ENCODE peak calls at places on chromosomes 12 and 14, in eight cellular contexts. One of them, this sample, is unnamed.

GRCh38 chr12:68812553-68813241 is 4.7 kb downstream of the MDM2 start:
- DNase-seq in neural crest cell: no peak
- DNase-seq in GM04504: no peak
- DNase-seq in brain microvascular endothelial cell: no peak
- DNase-seq in activated CD4-positive, alpha-beta memory T cell treated with anti-CD3 and anti-CD28 coated beads, Interleukin-2, amount 10 ng/mL, durations not matched to agents 7 days and 5 days: no peak
- DNase-seq in mucosa of descending colon: no peak
- DNase-seq in islet precursor cell: no peak
- DNase-seq in kidney tubule cell: no peak
- DNase-seq in this sample: no peak

GRCh38 chr14:103188691-103189480 is 65.6 kb downstream of the TNFAIP2 start:
- DNase-seq in neural crest cell: peak; percentile 18
- DNase-seq in GM04504: no peak
- DNase-seq in brain microvascular endothelial cell: no peak
- DNase-seq in activated CD4-positive, alpha-beta memory T cell treated with anti-CD3 and anti-CD28 coated beads, Interleukin-2, amount 10 ng/mL, durations not matched to agents 7 days and 5 days: no peak
- DNase-seq in mucosa of descending colon: no peak
- DNase-seq in islet precursor cell: peak; percentile 59
- DNase-seq in kidney tubule cell: no peak
- DNase-seq in this sample: no peak

GRCh38 chr12:42172811-42173210 is 28.1 kb upstream of the GXYLT1 start:
- DNase-seq in neural crest cell: no peak
- DNase-seq in GM04504: no peak
- DNase-seq in brain microvascular endothelial cell: no peak
- DNase-seq in activated CD4-positive, alpha-beta memory T cell treated with anti-CD3 and anti-CD28 coated beads, Interleukin-2, amount 10 ng/mL, durations not matched to agents 7 days and 5 days: no peak
- DNase-seq in mucosa of descending colon: no peak
- DNase-seq in islet precursor cell: no peak
- DNase-seq in kidney tubule cell: no peak
- DNase-seq in this sample: no peak

GRCh38 chr14:39615352-39615751 is 183.1 kb upstream of the FBXO33 start:
- DNase-seq in neural crest cell: no peak
- DNase-seq in GM04504: no peak
- DNase-seq in brain microvascular endothelial cell: no peak
- DNase-seq in activated CD4-positive, alpha-beta memory T cell treated with anti-CD3 and anti-CD28 coated beads, Interleukin-2, amount 10 ng/mL, durations not matched to agents 7 days and 5 days: no peak
- DNase-seq in mucosa of descending colon: no peak
- DNase-seq in islet precursor cell: peak; percentile 84
- DNase-seq in kidney tubule cell: no peak
- DNase-seq in this sample: no peak

GRCh38 chr14:44620106-44621019 is 113.3 kb upstream of the FSCB start:
- DNase-seq in neural crest cell: no peak
- DNase-seq in GM04504: no peak
- DNase-seq in brain microvascular endothelial cell: no peak
- DNase-seq in activated CD4-positive, alpha-beta memory T cell treated with anti-CD3 and anti-CD28 coated beads, Interleukin-2, amount 10 ng/mL, durations not matched to agents 7 days and 5 days: no peak
- DNase-seq in mucosa of descending colon: no peak
- DNase-seq in islet precursor cell: no peak
- DNase-seq in kidney tubule cell: no peak
- DNase-seq in this sample: no peak

GRCh38 chr12:103751171-103751570 is 89.9 kb downstream of the NT5DC3 start:
- DNase-seq in neural crest cell: no peak
- DNase-seq in GM04504: no peak
- DNase-seq in brain microvascular endothelial cell: no peak
- DNase-seq in activated CD4-positive, alpha-beta memory T cell treated with anti-CD3 and anti-CD28 coated beads, Interleukin-2, amount 10 ng/mL, durations not matched to agents 7 days and 5 days: no peak
- DNase-seq in mucosa of descending colon: no peak
- DNase-seq in islet precursor cell: no peak
- DNase-seq in kidney tubule cell: no peak
- DNase-seq in this sample: no peak

GRCh38 chr14:21047378-21047781 is 5.2 kb downstream of the RNASE7 start:
- DNase-seq in neural crest cell: no peak
- DNase-seq in GM04504: peak; percentile 74
- DNase-seq in brain microvascular endothelial cell: no peak
- DNase-seq in activated CD4-positive, alpha-beta memory T cell treated with anti-CD3 and anti-CD28 coated beads, Interleukin-2, amount 10 ng/mL, durations not matched to agents 7 days and 5 days: no peak
- DNase-seq in mucosa of descending colon: no peak
- DNase-seq in islet precursor cell: peak; percentile 9
- DNase-seq in kidney tubule cell: no peak
- DNase-seq in this sample: no peak

GRCh38 chr12:43338848-43339526 is 213.0 kb downstream of the ADAMTS20 start:
- DNase-seq in neural crest cell: peak; percentile 2
- DNase-seq in GM04504: peak; percentile 18
- DNase-seq in brain microvascular endothelial cell: peak; percentile 62
- DNase-seq in activated CD4-positive, alpha-beta memory T cell treated with anti-CD3 and anti-CD28 coated beads, Interleukin-2, amount 10 ng/mL, durations not matched to agents 7 days and 5 days: no peak
- DNase-seq in mucosa of descending colon: no peak
- DNase-seq in islet precursor cell: peak; percentile 59
- DNase-seq in kidney tubule cell: peak; percentile 85
- DNase-seq in this sample: no peak

GRCh38 chr12:102702447-102703114 is 214.5 kb downstream of the PAH start:
- DNase-seq in neural crest cell: peak; percentile 34
- DNase-seq in GM04504: peak; percentile 50
- DNase-seq in brain microvascular endothelial cell: peak; percentile 66
- DNase-seq in activated CD4-positive, alpha-beta memory T cell treated with anti-CD3 and anti-CD28 coated beads, Interleukin-2, amount 10 ng/mL, durations not matched to agents 7 days and 5 days: peak; percentile 21
- DNase-seq in mucosa of descending colon: no peak
- DNase-seq in islet precursor cell: peak; percentile 75
- DNase-seq in kidney tubule cell: peak; percentile 61
- DNase-seq in this sample: peak; percentile 18

GRCh38 chr12:46124848-46125619 is 134.7 kb upstream of the SCAF11 start:
- DNase-seq in neural crest cell: peak; percentile 50
- DNase-seq in GM04504: peak; percentile 64
- DNase-seq in brain microvascular endothelial cell: peak; percentile 80
- DNase-seq in activated CD4-positive, alpha-beta memory T cell treated with anti-CD3 and anti-CD28 coated beads, Interleukin-2, amount 10 ng/mL, durations not matched to agents 7 days and 5 days: peak; percentile 59
- DNase-seq in mucosa of descending colon: no peak
- DNase-seq in islet precursor cell: peak; percentile 79
- DNase-seq in kidney tubule cell: peak; percentile 84
- DNase-seq in this sample: peak; percentile 58

GRCh38 chr12:119036878-119037493 is 55.6 kb downstream of the SRRM4 start:
- DNase-seq in neural crest cell: peak; percentile 66
- DNase-seq in GM04504: no peak
- DNase-seq in brain microvascular endothelial cell: peak; percentile 6
- DNase-seq in activated CD4-positive, alpha-beta memory T cell treated with anti-CD3 and anti-CD28 coated beads, Interleukin-2, amount 10 ng/mL, durations not matched to agents 7 days and 5 days: peak; percentile 17
- DNase-seq in mucosa of descending colon: no peak
- DNase-seq in islet precursor cell: peak; percentile 66
- DNase-seq in kidney tubule cell: peak; percentile 28
- DNase-seq in this sample: no peak

GRCh38 chr12:8662592-8662991 is at the start of gene MFAP5:
- DNase-seq in neural crest cell: no peak
- DNase-seq in GM04504: no peak
- DNase-seq in brain microvascular endothelial cell: no peak
- DNase-seq in activated CD4-positive, alpha-beta memory T cell treated with anti-CD3 and anti-CD28 coated beads, Interleukin-2, amount 10 ng/mL, durations not matched to agents 7 days and 5 days: no peak
- DNase-seq in mucosa of descending colon: no peak
- DNase-seq in islet precursor cell: peak; percentile 87
- DNase-seq in kidney tubule cell: peak; percentile 23
- DNase-seq in this sample: no peak

GRCh38 chr12:19245656-19246055 is 116.1 kb downstream of the PLEKHA5 start:
- DNase-seq in neural crest cell: no peak
- DNase-seq in GM04504: no peak
- DNase-seq in brain microvascular endothelial cell: no peak
- DNase-seq in activated CD4-positive, alpha-beta memory T cell treated with anti-CD3 and anti-CD28 coated beads, Interleukin-2, amount 10 ng/mL, durations not matched to agents 7 days and 5 days: no peak
- DNase-seq in mucosa of descending colon: no peak
- DNase-seq in islet precursor cell: no peak
- DNase-seq in kidney tubule cell: no peak
- DNase-seq in this sample: no peak

GRCh38 chr12:116498471-116498870 is 60.7 kb upstream of the MAP1LC3B2 start:
- DNase-seq in neural crest cell: no peak
- DNase-seq in GM04504: peak; percentile 85
- DNase-seq in brain microvascular endothelial cell: no peak
- DNase-seq in activated CD4-positive, alpha-beta memory T cell treated with anti-CD3 and anti-CD28 coated beads, Interleukin-2, amount 10 ng/mL, durations not matched to agents 7 days and 5 days: no peak
- DNase-seq in mucosa of descending colon: no peak
- DNase-seq in islet precursor cell: no peak
- DNase-seq in kidney tubule cell: no peak
- DNase-seq in this sample: no peak

GRCh38 chr12:13805038-13805437 is 176.4 kb downstream of the GRIN2B start:
- DNase-seq in neural crest cell: no peak
- DNase-seq in GM04504: no peak
- DNase-seq in brain microvascular endothelial cell: no peak
- DNase-seq in activated CD4-positive, alpha-beta memory T cell treated with anti-CD3 and anti-CD28 coated beads, Interleukin-2, amount 10 ng/mL, durations not matched to agents 7 days and 5 days: no peak
- DNase-seq in mucosa of descending colon: no peak
- DNase-seq in islet precursor cell: no peak
- DNase-seq in kidney tubule cell: peak; percentile 75
- DNase-seq in this sample: no peak

GRCh38 chr12:121858662-121859572 is at the start of gene HPD:
- DNase-seq in neural crest cell: no peak
- DNase-seq in GM04504: peak; percentile 62
- DNase-seq in brain microvascular endothelial cell: peak; percentile 67
- DNase-seq in activated CD4-positive, alpha-beta memory T cell treated with anti-CD3 and anti-CD28 coated beads, Interleukin-2, amount 10 ng/mL, durations not matched to agents 7 days and 5 days: no peak
- DNase-seq in mucosa of descending colon: peak; percentile 72
- DNase-seq in islet precursor cell: peak; percentile 95
- DNase-seq in kidney tubule cell: peak; percentile 75
- DNase-seq in this sample: peak; percentile 48

GRCh38 chr12:101783838-101784237 is 44.6 kb upstream of the SYCP3 start:
- DNase-seq in neural crest cell: no peak
- DNase-seq in GM04504: no peak
- DNase-seq in brain microvascular endothelial cell: no peak
- DNase-seq in activated CD4-positive, alpha-beta memory T cell treated with anti-CD3 and anti-CD28 coated beads, Interleukin-2, amount 10 ng/mL, durations not matched to agents 7 days and 5 days: no peak
- DNase-seq in mucosa of descending colon: no peak
- DNase-seq in islet precursor cell: no peak
- DNase-seq in kidney tubule cell: no peak
- DNase-seq in this sample: no peak

GRCh38 chr12:3170423-3171194 is 93.4 kb downstream of the TSPAN9 start:
- DNase-seq in neural crest cell: no peak
- DNase-seq in GM04504: peak; percentile 38
- DNase-seq in brain microvascular endothelial cell: peak; percentile 94
- DNase-seq in activated CD4-positive, alpha-beta memory T cell treated with anti-CD3 and anti-CD28 coated beads, Interleukin-2, amount 10 ng/mL, durations not matched to agents 7 days and 5 days: no peak
- DNase-seq in mucosa of descending colon: no peak
- DNase-seq in islet precursor cell: peak; percentile 91
- DNase-seq in kidney tubule cell: peak; percentile 89
- DNase-seq in this sample: peak; percentile 92

GRCh38 chr14:94394594-94395305 is 6.3 kb upstream of the SERPINA1 start:
- DNase-seq in neural crest cell: no peak
- DNase-seq in GM04504: no peak
- DNase-seq in brain microvascular endothelial cell: peak; percentile 14
- DNase-seq in activated CD4-positive, alpha-beta memory T cell treated with anti-CD3 and anti-CD28 coated beads, Interleukin-2, amount 10 ng/mL, durations not matched to agents 7 days and 5 days: no peak
- DNase-seq in mucosa of descending colon: peak; percentile 60
- DNase-seq in islet precursor cell: peak; percentile 52
- DNase-seq in kidney tubule cell: no peak
- DNase-seq in this sample: peak; percentile 80

GRCh38 chr14:55794655-55795583 is 214.9 kb downstream of the KTN1 start:
- DNase-seq in neural crest cell: no peak
- DNase-seq in GM04504: no peak
- DNase-seq in brain microvascular endothelial cell: peak; percentile 62
- DNase-seq in activated CD4-positive, alpha-beta memory T cell treated with anti-CD3 and anti-CD28 coated beads, Interleukin-2, amount 10 ng/mL, durations not matched to agents 7 days and 5 days: no peak
- DNase-seq in mucosa of descending colon: no peak
- DNase-seq in islet precursor cell: peak; percentile 77
- DNase-seq in kidney tubule cell: peak; percentile 68
- DNase-seq in this sample: no peak

GRCh38 chr12:101740980-101741379 is 1.7 kb upstream of the SYCP3 start:
- DNase-seq in neural crest cell: no peak
- DNase-seq in GM04504: no peak
- DNase-seq in brain microvascular endothelial cell: no peak
- DNase-seq in activated CD4-positive, alpha-beta memory T cell treated with anti-CD3 and anti-CD28 coated beads, Interleukin-2, amount 10 ng/mL, durations not matched to agents 7 days and 5 days: no peak
- DNase-seq in mucosa of descending colon: no peak
- DNase-seq in islet precursor cell: no peak
- DNase-seq in kidney tubule cell: no peak
- DNase-seq in this sample: no peak

GRCh38 chr12:63307849-63308248 is 156.8 kb upstream of the AVPR1A start:
- DNase-seq in neural crest cell: no peak
- DNase-seq in GM04504: no peak
- DNase-seq in brain microvascular endothelial cell: no peak
- DNase-seq in activated CD4-positive, alpha-beta memory T cell treated with anti-CD3 and anti-CD28 coated beads, Interleukin-2, amount 10 ng/mL, durations not matched to agents 7 days and 5 days: no peak
- DNase-seq in mucosa of descending colon: no peak
- DNase-seq in islet precursor cell: no peak
- DNase-seq in kidney tubule cell: no peak
- DNase-seq in this sample: no peak

GRCh38 chr12:47717046-47717442 is 8.2 kb downstream of the ENDOU start:
- DNase-seq in neural crest cell: no peak
- DNase-seq in GM04504: no peak
- DNase-seq in brain microvascular endothelial cell: no peak
- DNase-seq in activated CD4-positive, alpha-beta memory T cell treated with anti-CD3 and anti-CD28 coated beads, Interleukin-2, amount 10 ng/mL, durations not matched to agents 7 days and 5 days: peak; percentile 15
- DNase-seq in mucosa of descending colon: no peak
- DNase-seq in islet precursor cell: no peak
- DNase-seq in kidney tubule cell: no peak
- DNase-seq in this sample: no peak